ENCODE peak calls at places on chromosomes 12 and 14, in nine cellular contexts. One of them, this sample, is unnamed.

GRCh38 chr12:49010092-49010668 is 8.4 kb downstream of the PRKAG1 start:
- DNase-seq in HepG2: no peak
- DNase-seq in stomach: no peak
- DNase-seq in H1: no peak
- DNase-seq in K562: no peak
- DNase-seq in transverse colon: no peak
- DNase-seq in SK-N-SH: no peak
- DNase-seq in GM12878: no peak
- DNase-seq in sigmoid colon: no peak
- DNase-seq in this sample: no peak

GRCh38 chr12:2183556-2184541 is 131.1 kb downstream of the CACNA1C start:
- DNase-seq in sigmoid colon: peak
- DNase-seq in H1: no peak
- DNase-seq in stomach: no peak
- DNase-seq in transverse colon: no peak
- DNase-seq in K562: no peak
- DNase-seq in SK-N-SH: peak
- DNase-seq in GM12878: no peak
- DNase-seq in HepG2: peak
- DNase-seq in this sample: no peak

GRCh38 chr12:2979806-2980205 is 20.6 kb downstream of the TEAD4 start:
- DNase-seq in SK-N-SH: no peak
- DNase-seq in sigmoid colon: no peak
- DNase-seq in H1: no peak
- DNase-seq in GM12878: no peak
- DNase-seq in HepG2: no peak
- DNase-seq in stomach: no peak
- DNase-seq in transverse colon: no peak
- DNase-seq in K562: no peak
- DNase-seq in this sample: no peak

GRCh38 chr14:56055521-56055920 is 62.7 kb upstream of the PELI2 start:
- DNase-seq in GM12878: no peak
- DNase-seq in K562: no peak
- DNase-seq in stomach: no peak
- DNase-seq in H1: no peak
- DNase-seq in sigmoid colon: no peak
- DNase-seq in SK-N-SH: no peak
- DNase-seq in transverse colon: no peak
- DNase-seq in HepG2: no peak
- DNase-seq in this sample: no peak

GRCh38 chr12:54159140-54159539 is 29.6 kb downstream of the SMUG1 start:
- DNase-seq in GM12878: peak
- DNase-seq in K562: peak
- DNase-seq in SK-N-SH: peak
- DNase-seq in stomach: peak
- DNase-seq in HepG2: peak
- DNase-seq in sigmoid colon: no peak
- DNase-seq in H1: peak
- DNase-seq in transverse colon: no peak
- DNase-seq in this sample: no peak

GRCh38 chr14:53515264-53515663 is 362.1 kb upstream of the DDHD1 start:
- DNase-seq in SK-N-SH: no peak
- DNase-seq in HepG2: no peak
- DNase-seq in H1: no peak
- DNase-seq in sigmoid colon: no peak
- DNase-seq in stomach: no peak
- DNase-seq in K562: no peak
- DNase-seq in GM12878: no peak
- DNase-seq in transverse colon: no peak
- DNase-seq in this sample: no peak

GRCh38 chr12:8697476-8698131 is at the start of gene RIMKLB:
- DNase-seq in SK-N-SH: peak
- DNase-seq in stomach: peak
- DNase-seq in sigmoid colon: peak
- DNase-seq in HepG2: no peak
- DNase-seq in transverse colon: peak
- DNase-seq in GM12878: no peak
- DNase-seq in K562: peak
- DNase-seq in H1: no peak
- DNase-seq in this sample: peak

GRCh38 chr12:96239711-96240234 is 45.6 kb downstream of the ELK3 start:
- DNase-seq in sigmoid colon: peak
- DNase-seq in GM12878: no peak
- DNase-seq in HepG2: no peak
- DNase-seq in H1: no peak
- DNase-seq in SK-N-SH: peak
- DNase-seq in stomach: no peak
- DNase-seq in transverse colon: peak
- DNase-seq in K562: no peak
- DNase-seq in this sample: peak

GRCh38 chr12:125131958-125132357 is 66.7 kb downstream of the AACS start:
- DNase-seq in H1: no peak
- DNase-seq in GM12878: no peak
- DNase-seq in stomach: no peak
- DNase-seq in transverse colon: no peak
- DNase-seq in HepG2: no peak
- DNase-seq in SK-N-SH: no peak
- DNase-seq in sigmoid colon: no peak
- DNase-seq in K562: no peak
- DNase-seq in this sample: no peak

GRCh38 chr12:123094349-123095073 is 56.4 kb downstream of the PITPNM2 start:
- DNase-seq in SK-N-SH: no peak
- DNase-seq in HepG2: peak
- DNase-seq in H1: no peak
- DNase-seq in sigmoid colon: peak
- DNase-seq in GM12878: no peak
- DNase-seq in transverse colon: peak
- DNase-seq in stomach: peak
- DNase-seq in K562: peak
- DNase-seq in this sample: peak

GRCh38 chr14:49212721-49213120 is 373.5 kb downstream of the RPS29 start:
- DNase-seq in K562: no peak
- DNase-seq in H1: no peak
- DNase-seq in GM12878: no peak
- DNase-seq in stomach: no peak
- DNase-seq in sigmoid colon: no peak
- DNase-seq in transverse colon: no peak
- DNase-seq in SK-N-SH: no peak
- DNase-seq in HepG2: no peak
- DNase-seq in this sample: no peak

GRCh38 chr14:75427482-75428229 is at the start of gene JDP2:
- DNase-seq in HepG2: peak
- DNase-seq in SK-N-SH: peak
- DNase-seq in K562: peak
- DNase-seq in GM12878: no peak
- DNase-seq in sigmoid colon: peak
- DNase-seq in stomach: peak
- DNase-seq in transverse colon: peak
- DNase-seq in H1: no peak
- DNase-seq in this sample: peak

GRCh38 chr14:94041551-94042346 is 15.6 kb downstream of the OTUB2 start:
- DNase-seq in SK-N-SH: no peak
- DNase-seq in GM12878: no peak
- DNase-seq in K562: no peak
- DNase-seq in H1: no peak
- DNase-seq in HepG2: peak
- DNase-seq in transverse colon: no peak
- DNase-seq in stomach: peak
- DNase-seq in sigmoid colon: no peak
- DNase-seq in this sample: no peak

DNA sequence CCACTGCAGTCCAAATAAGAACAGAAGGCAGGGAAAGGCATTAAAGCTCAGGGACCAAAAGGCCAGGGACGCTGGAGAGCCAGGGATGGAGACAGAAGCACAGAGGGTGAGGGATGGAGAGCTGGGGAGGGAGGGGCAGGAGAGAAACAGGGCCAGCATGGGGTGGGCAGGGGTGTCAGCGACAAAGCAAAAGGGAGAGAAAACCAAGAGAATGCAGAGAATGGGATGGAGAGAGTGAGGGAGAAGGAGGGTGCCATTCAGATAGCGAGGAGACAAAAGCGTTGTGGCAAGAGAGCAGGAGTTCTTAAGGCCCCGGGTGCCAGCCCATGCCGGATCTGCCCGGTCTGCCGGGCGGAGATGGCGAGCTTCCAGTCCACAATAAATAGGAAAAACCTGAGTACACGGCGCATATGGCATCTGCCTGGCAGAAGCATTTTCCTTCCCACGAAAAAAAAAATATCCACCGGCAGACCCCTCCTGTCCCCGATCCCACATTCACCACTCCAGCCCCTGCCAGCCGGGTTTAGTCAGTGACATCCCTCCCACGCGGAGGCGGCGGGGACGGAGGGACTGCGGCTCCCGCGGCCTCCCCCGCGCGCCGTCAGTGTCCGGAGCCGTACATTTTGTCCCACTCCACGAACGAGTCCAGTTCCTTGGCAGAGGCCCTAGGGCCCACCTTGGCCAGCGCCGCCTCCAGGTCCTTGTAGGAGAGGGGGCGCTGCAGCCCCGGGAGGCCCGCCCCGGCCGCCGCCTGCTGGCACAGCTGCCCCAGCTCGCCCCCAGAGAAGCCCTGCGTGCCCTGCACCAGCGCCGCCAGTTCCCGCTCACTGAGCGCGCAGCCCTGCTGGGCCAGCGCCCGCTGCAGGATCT is 28.4 kb downstream of the FIGNL2 start:
- DNase-seq in K562: no peak
- DNase-seq in HepG2: no peak
- DNase-seq in SK-N-SH: peak
- DNase-seq in H1: no peak
- DNase-seq in stomach: peak
- DNase-seq in transverse colon: peak
- DNase-seq in GM12878: no peak
- DNase-seq in sigmoid colon: no peak
- DNase-seq in this sample: no peak
- TF ChIP-seq EP300 in K562: no peak
- TF ChIP-seq EP300 in HepG2: no peak
- TF ChIP-seq EP300 in SK-N-SH: no peak
- TF ChIP-seq EP300 in H1: no peak
- TF ChIP-seq EP300 in stomach: no peak
- TF ChIP-seq EP300 in transverse colon: no peak
- TF ChIP-seq EP300 in GM12878: no peak
- TF ChIP-seq EP300 in sigmoid colon: no peak
- TF ChIP-seq EP300 in this sample: no peak

DNA sequence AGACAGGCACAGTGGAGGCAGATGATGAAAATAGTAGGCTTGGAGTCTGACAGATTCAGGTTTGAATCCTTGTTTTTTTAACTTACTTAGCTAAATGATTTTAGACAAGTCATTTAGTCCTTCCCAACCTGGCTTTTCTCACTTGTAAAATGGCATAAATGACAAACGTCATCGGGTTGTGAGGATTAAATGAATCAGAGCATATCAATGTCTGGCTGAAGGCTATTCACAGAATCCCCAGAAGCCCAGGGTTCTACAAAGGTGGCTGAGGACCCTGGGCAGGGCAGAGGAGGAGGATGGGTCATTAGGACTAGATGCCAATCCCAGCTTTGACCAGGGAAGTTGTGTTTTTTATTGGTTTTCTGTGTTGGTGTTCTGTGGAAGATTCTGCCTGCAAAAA is 7.6 kb upstream of the PTPRB start:
- DNase-seq in sigmoid colon: no peak
- DNase-seq in H1: no peak
- DNase-seq in SK-N-SH: no peak
- DNase-seq in GM12878: no peak
- DNase-seq in K562: no peak
- DNase-seq in transverse colon: no peak
- DNase-seq in stomach: no peak
- DNase-seq in HepG2: no peak
- DNase-seq in this sample: no peak
- H3K27ac ChIP-seq in sigmoid colon: no peak
- H3K27ac ChIP-seq in H1: no peak
- H3K27ac ChIP-seq in SK-N-SH: peak
- H3K27ac ChIP-seq in GM12878: no peak
- H3K27ac ChIP-seq in K562: peak
- H3K27ac ChIP-seq in transverse colon: no peak
- H3K27ac ChIP-seq in stomach: no peak
- H3K27ac ChIP-seq in HepG2: no peak
- H3K27ac ChIP-seq in this sample: peak

GRCh38 chr14:91246051-91246852 is 1.7 kb upstream of the GPR68 start:
- DNase-seq in GM12878: no peak
- DNase-seq in transverse colon: peak
- DNase-seq in sigmoid colon: no peak
- DNase-seq in H1: no peak
- DNase-seq in SK-N-SH: no peak
- DNase-seq in K562: no peak
- DNase-seq in HepG2: no peak
- DNase-seq in stomach: no peak
- DNase-seq in this sample: no peak
- TF ChIP-seq POLR2AphosphoS5 in GM12878: no peak
- TF ChIP-seq POLR2AphosphoS5 in transverse colon: no peak
- TF ChIP-seq POLR2AphosphoS5 in sigmoid colon: no peak
- TF ChIP-seq POLR2AphosphoS5 in H1: no peak
- TF ChIP-seq POLR2AphosphoS5 in SK-N-SH: no peak
- TF ChIP-seq POLR2AphosphoS5 in K562: no peak
- TF ChIP-seq POLR2AphosphoS5 in HepG2: no peak
- TF ChIP-seq POLR2AphosphoS5 in stomach: no peak
- TF ChIP-seq POLR2AphosphoS5 in this sample: no peak

GRCh38 chr12:52663420-52663819 is 11.4 kb upstream of the KRT2 start:
- DNase-seq in HepG2: no peak
- DNase-seq in stomach: no peak
- DNase-seq in GM12878: no peak
- DNase-seq in transverse colon: no peak
- DNase-seq in H1: no peak
- DNase-seq in sigmoid colon: no peak
- DNase-seq in SK-N-SH: no peak
- DNase-seq in K562: no peak
- DNase-seq in this sample: no peak

GRCh38 chr12:52662093-52663006 is 10.3 kb upstream of the KRT2 start:
- DNase-seq in K562: peak
- DNase-seq in SK-N-SH: no peak
- DNase-seq in sigmoid colon: no peak
- DNase-seq in HepG2: no peak
- DNase-seq in GM12878: no peak
- DNase-seq in stomach: no peak
- DNase-seq in transverse colon: no peak
- DNase-seq in H1: no peak
- DNase-seq in this sample: no peak

GRCh38 chr12:52659395-52659794 is 7.4 kb upstream of the KRT2 start:
- DNase-seq in sigmoid colon: no peak
- DNase-seq in stomach: no peak
- DNase-seq in K562: peak
- DNase-seq in HepG2: no peak
- DNase-seq in H1: no peak
- DNase-seq in transverse colon: no peak
- DNase-seq in SK-N-SH: no peak
- DNase-seq in GM12878: no peak
- DNase-seq in this sample: no peak

GRCh38 chr12:52661668-52662067 is 9.7 kb upstream of the KRT2 start:
- DNase-seq in sigmoid colon: no peak
- DNase-seq in K562: no peak
- DNase-seq in transverse colon: no peak
- DNase-seq in H1: no peak
- DNase-seq in stomach: no peak
- DNase-seq in GM12878: no peak
- DNase-seq in SK-N-SH: no peak
- DNase-seq in HepG2: no peak
- DNase-seq in this sample: no peak

DNA sequence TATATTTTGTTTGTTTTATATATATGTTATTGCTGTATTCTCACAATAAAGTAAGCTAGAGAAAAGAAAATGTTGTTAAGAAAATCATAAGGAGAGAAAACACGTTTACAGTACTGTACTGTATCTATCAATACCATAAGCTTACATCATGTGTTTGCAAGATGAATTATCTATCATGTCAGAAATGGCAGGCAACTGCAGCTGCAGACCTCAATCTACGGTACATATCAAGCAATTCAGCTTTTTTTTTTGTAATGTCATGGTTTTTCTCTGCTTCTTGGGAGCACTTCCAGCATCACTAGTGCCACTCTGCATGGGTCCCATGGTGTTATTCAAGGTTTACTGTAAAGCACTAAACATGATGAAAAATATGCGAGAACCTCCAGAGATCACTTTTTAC is 8.9 kb upstream of the KRT2 start:
- DNase-seq in SK-N-SH: no peak
- DNase-seq in H1: no peak
- DNase-seq in sigmoid colon: no peak
- DNase-seq in stomach: no peak
- DNase-seq in GM12878: no peak
- DNase-seq in transverse colon: no peak
- DNase-seq in HepG2: no peak
- DNase-seq in K562: no peak
- DNase-seq in this sample: no peak
- TF ChIP-seq EP300 in SK-N-SH: no peak
- TF ChIP-seq EP300 in H1: no peak
- TF ChIP-seq EP300 in sigmoid colon: no peak
- TF ChIP-seq EP300 in stomach: no peak
- TF ChIP-seq EP300 in GM12878: no peak
- TF ChIP-seq EP300 in transverse colon: no peak
- TF ChIP-seq EP300 in HepG2: no peak
- TF ChIP-seq EP300 in K562: peak
- TF ChIP-seq EP300 in this sample: no peak

This sample was measured in suprapubic skin.